ENCODE peak calls at places on chromosomes 6 and 20, in five cellular contexts. A is keratinocyte, H is esophagus squamous epithelium, X is neural crest cell, V is HFFc6. W is an unnamed sample.

GRCh38 chr6:78131521-78131920 is 478.7 kb downstream of the MEI4 start:
- DNase-seq in A (no peak), H (no peak), V (no peak), X (no peak), W (no peak)

GRCh38 chr20:62196286-62196685 is 13.5 kb downstream of the MTG2 start:
- DNase-seq in V (no peak), H (no peak), A (no peak), X (no peak), W (no peak)

GRCh38 chr6:169689247-169689646 is 12.6 kb downstream of the WDR27 start:
- DNase-seq in V (peak; percentile 60), H (no peak), X (no peak), A (no peak), W (no peak)

GRCh38 chr6:101980924-101981323 is 587.4 kb downstream of the GRIK2 start:
- DNase-seq in A (no peak), H (no peak), X (no peak), V (no peak), W (no peak)

GRCh38 chr6:93417421-93417996 is 1.9 kb downstream of the EPHA7 start:
- DNase-seq in A (no peak), H (no peak), V (no peak), X (no peak), W (peak; percentile 17)

GRCh38 chr20:36050436-36051317 is 82.3 kb downstream of the CNBD2 start:
- DNase-seq in A (peak; percentile 56), V (peak; percentile 67), H (peak; percentile 45), X (peak; percentile 75), W (peak; percentile 77)

GRCh38 chr20:54618412-54618811 is 143.0 kb downstream of the DOK5 start:
- DNase-seq in X (no peak), V (no peak), H (no peak), A (no peak), W (no peak)

GRCh38 chr6:159360306-159360705 is 191.1 kb downstream of the FNDC1 start:
- DNase-seq in A (no peak), V (no peak), X (no peak), H (no peak), W (no peak)

GRCh38 chr6:41737591-41738130 is 2.3 kb upstream of the TFEB start:
- DNase-seq in H (no peak), X (no peak), V (no peak), A (no peak), W (no peak)

GRCh38 chr20:19254956-19255355 is 42.5 kb downstream of the SLC24A3 start:
- DNase-seq in H (no peak), A (no peak), V (no peak), X (no peak), W (no peak)

GRCh38 chr6:158793432-158793831 is 25.7 kb downstream of the EZR start:
- DNase-seq in V (peak; percentile 61), H (no peak), X (no peak), A (no peak), W (peak; percentile 56)

GRCh38 chr6:95117236-95117635 is 460.1 kb upstream of the MANEA start:
- DNase-seq in X (no peak), H (no peak), A (no peak), V (no peak), W (no peak)

GRCh38 chr6:136290406-136291010 is 862 bp upstream of the BCLAF1 start:
- DNase-seq in A (no peak), V (peak; percentile 87), X (no peak), H (peak; percentile 41), W (peak; percentile 72)

GRCh38 chr6:43799671-43800623 is 29.9 kb downstream of the VEGFA start:
- DNase-seq in H (no peak), A (no peak), V (no peak), X (no peak), W (no peak)

GRCh38 chr6:43798688-43799444 is 28.9 kb downstream of the VEGFA start:
- DNase-seq in V (peak; percentile 84), X (no peak), A (no peak), H (peak; percentile 16), W (peak; percentile 33)

GRCh38 chr6:43801489-43802181 is 31.6 kb downstream of the VEGFA start:
- DNase-seq in V (no peak), H (no peak), X (no peak), A (no peak), W (no peak)

GRCh38 chr6:43803055-43803782 is 33.2 kb downstream of the VEGFA start:
- DNase-seq in A (no peak), V (no peak), X (no peak), H (no peak), W (no peak)

GRCh38 chr6:43800746-43801488 is 30.9 kb downstream of the VEGFA start:
- DNase-seq in A (no peak), V (no peak), H (no peak), X (no peak), W (no peak)
- TF ChIP-seq CTCF in A (peak; percentile 9), V (peak; percentile 60), H (no peak), X (no peak), W (peak; percentile 50)

GRCh38 chr6:130047440-130047995 is 29.1 kb downstream of the L3MBTL3 start:
- DNase-seq in X (no peak), H (no peak), A (no peak), V (no peak), W (no peak)
- TF ChIP-seq CTCF in X (no peak), H (no peak), A (no peak), V (peak; percentile 67), W (no peak)

GRCh38 chr6:84546427-84546914 is 217.9 kb downstream of the TBX18 start:
- DNase-seq in A (no peak), H (no peak), V (peak; percentile 18), X (no peak), W (no peak)

GRCh38 chr6:84553527-84553926 is 210.9 kb downstream of the TBX18 start:
- DNase-seq in A (no peak), H (no peak), V (no peak), X (no peak), W (no peak)

GRCh38 chr6:84551797-84552196 is 212.6 kb downstream of the TBX18 start:
- DNase-seq in X (no peak), V (no peak), H (no peak), A (no peak), W (no peak)

GRCh38 chr6:84547341-84547794 is 217.0 kb downstream of the TBX18 start:
- DNase-seq in H (no peak), A (no peak), V (no peak), X (no peak), W (peak; percentile 65)

GRCh38 chr6:84549912-84550311 is 214.5 kb downstream of the TBX18 start:
- DNase-seq in V (no peak), X (no peak), H (no peak), A (no peak), W (no peak)
- TF ChIP-seq CTCF in V (peak; percentile 49), X (no peak), H (no peak), A (no peak), W (peak; percentile 44)

GRCh38 chr6:122683996-122684651 is 73.9 kb downstream of the PKIB start:
- DNase-seq in H (no peak), X (no peak), V (no peak), A (no peak), W (no peak)

GRCh38 chr6:122677436-122677835 is 67.2 kb downstream of the PKIB start:
- DNase-seq in A (no peak), X (no peak), H (no peak), V (no peak), W (no peak)

GRCh38 chr6:122678841-122679240 is 68.6 kb downstream of the PKIB start:
- DNase-seq in X (no peak), H (no peak), V (no peak), A (no peak), W (no peak)

GRCh38 chr6:122676688-122677087 is 66.5 kb downstream of the PKIB start:
- DNase-seq in V (no peak), X (no peak), H (no peak), A (no peak), W (no peak)

DNA sequence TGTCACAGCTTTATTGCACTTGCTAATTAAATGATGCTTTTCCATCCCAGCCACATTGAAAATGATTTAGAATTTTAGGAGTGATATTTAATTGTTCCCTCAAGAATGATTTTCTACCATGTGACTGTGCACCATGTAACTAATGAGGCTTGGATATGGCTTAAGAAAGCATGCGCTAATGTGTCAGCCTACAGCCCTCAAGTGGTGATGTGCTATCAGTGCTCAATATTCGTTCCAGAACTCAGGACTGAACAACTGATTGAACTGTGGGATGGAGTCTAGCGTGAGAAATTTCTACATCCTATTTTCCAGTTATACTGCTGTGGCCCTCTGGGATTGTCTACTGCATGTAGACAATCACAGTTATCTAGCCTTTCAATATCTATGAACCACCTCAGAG is 71.5 kb downstream of the PKIB start:
- DNase-seq in X (no peak), V (no peak), A (no peak), H (no peak), W (no peak)
- TF ChIP-seq CTCF in X (no peak), V (no peak), A (peak; percentile 45), H (no peak), W (no peak)

DNA sequence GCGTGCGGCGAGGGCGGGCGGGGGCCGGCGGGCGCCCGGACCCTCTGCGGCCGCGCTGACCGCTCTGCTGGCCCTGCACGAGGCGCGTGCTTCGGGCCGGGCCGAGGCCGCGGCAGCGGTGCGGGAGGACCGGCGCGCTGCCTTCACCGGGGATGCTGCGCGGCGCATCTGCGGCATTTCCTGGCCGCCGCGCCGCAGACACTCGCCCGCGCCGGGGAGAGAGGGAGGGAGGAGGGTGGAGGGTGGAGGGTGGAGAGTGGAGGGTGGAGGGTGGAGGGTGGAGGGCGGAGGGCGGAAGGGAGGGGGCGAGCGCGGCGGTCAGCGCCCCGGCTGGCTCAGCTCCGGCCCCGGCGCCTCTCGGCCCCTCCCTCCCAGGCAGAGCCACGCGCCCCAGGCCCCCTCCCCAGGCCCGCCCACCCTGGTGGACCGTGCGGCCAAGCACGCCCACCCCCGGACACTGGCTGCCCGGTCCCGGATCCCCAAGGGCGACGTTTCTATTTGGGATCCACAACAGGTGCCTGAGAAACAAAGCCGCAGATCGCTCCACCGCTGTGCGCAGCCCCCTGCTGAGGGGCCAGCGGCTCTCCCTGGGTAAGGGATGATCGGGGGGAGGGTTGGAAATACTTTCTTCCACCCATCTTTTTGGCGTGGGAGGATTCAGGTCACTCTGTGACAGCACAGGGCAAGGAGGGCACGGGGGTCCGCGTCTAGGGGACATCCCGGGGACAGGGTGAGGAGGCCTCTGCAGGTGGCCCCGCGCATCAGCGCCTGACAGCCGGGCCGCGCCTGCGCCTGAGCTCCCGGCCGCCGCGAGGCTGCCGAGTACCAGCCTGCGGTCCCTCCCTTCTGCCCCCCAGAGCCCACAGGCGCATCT is 111.2 kb upstream of the BEND6 start:
- DNase-seq in X (peak; percentile 73), H (no peak), V (peak; percentile 76), A (no peak), W (peak; percentile 67)
- TF ChIP-seq CTCF in X (peak; percentile 70), H (peak; percentile 40), V (peak; percentile 65), A (peak; percentile 67), W (peak; percentile 71)

GRCh38 chr6:84346372-84346771 is 118.9 kb upstream of the CEP162 start:
- DNase-seq in A (no peak), H (no peak), X (no peak), V (no peak), W (no peak)
- TF ChIP-seq CTCF in A (no peak), H (no peak), X (no peak), V (peak; percentile 49), W (peak; percentile 3)